ENCODE peak calls at places on chromosome 2, in seven cellular contexts. X is HCT116, D is K562, R is HepG2, F is SK-N-SH, W is H1, E is GM12878. M is an unnamed sample.

GRCh38 chr2:72971036-72971435 is 53.7 kb downstream of the EMX1 start:
- DNase-seq in D (no peak), R (no peak), W (no peak), F (no peak), X (no peak), E (no peak), M (no peak)

GRCh38 chr2:102488063-102488462 is 15.0 kb downstream of the SLC9A4 start:
- DNase-seq in W (no peak), D (no peak), E (no peak), F (no peak), X (no peak), R (no peak), M (peak)

GRCh38 chr2:101152195-101153076 is 1.3 kb upstream of the TBC1D8 start:
- DNase-seq in X (peak), E (peak), F (peak), R (peak), W (peak), D (no peak), M (peak)

GRCh38 chr2:16148632-16149348 is 208.4 kb downstream of the MYCN start:
- DNase-seq in R (no peak), D (no peak), F (no peak), X (no peak), E (no peak), W (peak), M (no peak)

GRCh38 chr2:118202707-118203303 is 114.5 kb downstream of the INSIG2 start:
- DNase-seq in X (no peak), D (peak), W (peak), E (no peak), R (peak), F (peak), M (peak)

GRCh38 chr2:237296756-237297155 is 117.2 kb downstream of the COL6A3 start:
- DNase-seq in D (no peak), W (no peak), F (no peak), E (no peak), X (no peak), R (no peak), M (no peak)

GRCh38 chr2:9799729-9800632 is 43.3 kb upstream of the TAF1B start:
- DNase-seq in W (peak), F (peak), X (peak), R (peak), E (peak), D (peak), M (peak)

GRCh38 chr2:37414470-37414949 is 70.1 kb downstream of the QPCT start:
- DNase-seq in E (peak), F (peak), R (peak), X (peak), W (no peak), D (peak), M (peak)

GRCh38 chr2:225276207-225276606 is 123.3 kb upstream of the NYAP2 start:
- DNase-seq in F (no peak), W (no peak), D (no peak), R (no peak), X (no peak), E (peak), M (no peak)

GRCh38 chr2:74530239-74531161 is 767 bp downstream of the HTRA2 start:
- DNase-seq in E (peak), X (no peak), W (no peak), D (peak), F (peak), R (no peak), M (no peak)

GRCh38 chr2:31057691-31058090 is 80.5 kb downstream of the GALNT14 start:
- DNase-seq in X (no peak), E (no peak), F (no peak), W (peak), D (no peak), R (no peak), M (no peak)

GRCh38 chr2:19845323-19845920 is 56.4 kb downstream of the TTC32 start:
- DNase-seq in R (no peak), D (no peak), E (no peak), F (no peak), X (no peak), W (no peak), M (no peak)

GRCh38 chr2:169362346-169363026 is at the start of gene LRP2:
- DNase-seq in F (peak), E (no peak), W (peak), X (no peak), R (peak), D (peak), M (no peak)

GRCh38 chr2:121118951-121119350 is 166.1 kb downstream of the TFCP2L1 start:
- DNase-seq in E (no peak), F (no peak), R (no peak), W (no peak), X (no peak), D (no peak), M (no peak)

GRCh38 chr2:129930451-129930850 is 49.0 kb upstream of the RAB6C start:
- DNase-seq in E (no peak), X (no peak), W (peak), R (no peak), F (no peak), D (no peak), M (no peak)

GRCh38 chr2:64260817-64261216 is 116.6 kb upstream of the PELI1 start:
- DNase-seq in D (no peak), F (no peak), E (peak), W (no peak), R (no peak), X (no peak), M (no peak)

GRCh38 chr2:55862269-55862668 is 61.3 kb downstream of the EFEMP1 start:
- DNase-seq in X (no peak), W (no peak), F (no peak), E (no peak), R (no peak), D (no peak), M (no peak)

GRCh38 chr2:46909153-46909552 is 6.5 kb downstream of the MCFD2 start:
- DNase-seq in W (no peak), X (no peak), F (no peak), D (no peak), E (no peak), R (no peak), M (no peak)

GRCh38 chr2:129253461-129253812 is 726.0 kb upstream of the RAB6C start:
- DNase-seq in W (no peak), R (no peak), D (peak), F (peak), E (no peak), X (peak), M (peak)

GRCh38 chr2:40625849-40626248 is 174.0 kb upstream of the SLC8A1 start:
- DNase-seq in R (no peak), D (no peak), W (no peak), X (no peak), E (no peak), F (no peak), M (no peak)

GRCh38 chr2:53035153-53035552 is 732.5 kb upstream of the CHAC2 start:
- DNase-seq in R (no peak), E (no peak), X (no peak), W (no peak), F (no peak), D (no peak), M (no peak)

GRCh38 chr2:53036196-53036595 is 731.4 kb upstream of the CHAC2 start:
- DNase-seq in F (no peak), X (no peak), W (no peak), D (no peak), R (no peak), E (no peak), M (no peak)

GRCh38 chr2:53028259-53028658 is 739.3 kb upstream of the CHAC2 start:
- DNase-seq in X (no peak), R (no peak), F (no peak), D (no peak), E (no peak), W (no peak), M (no peak)

GRCh38 chr2:53028746-53029423 is 738.7 kb upstream of the CHAC2 start:
- DNase-seq in W (no peak), E (no peak), D (no peak), R (no peak), F (no peak), X (no peak), M (no peak)

GRCh38 chr2:53033416-53033815 is 734.2 kb upstream of the CHAC2 start:
- DNase-seq in D (no peak), W (no peak), X (no peak), R (no peak), E (no peak), F (no peak), M (no peak)
- TF ChIP-seq JUND in D (no peak), W (no peak), X (no peak), R (no peak), E (no peak), F (no peak), M (no peak)

DNA sequence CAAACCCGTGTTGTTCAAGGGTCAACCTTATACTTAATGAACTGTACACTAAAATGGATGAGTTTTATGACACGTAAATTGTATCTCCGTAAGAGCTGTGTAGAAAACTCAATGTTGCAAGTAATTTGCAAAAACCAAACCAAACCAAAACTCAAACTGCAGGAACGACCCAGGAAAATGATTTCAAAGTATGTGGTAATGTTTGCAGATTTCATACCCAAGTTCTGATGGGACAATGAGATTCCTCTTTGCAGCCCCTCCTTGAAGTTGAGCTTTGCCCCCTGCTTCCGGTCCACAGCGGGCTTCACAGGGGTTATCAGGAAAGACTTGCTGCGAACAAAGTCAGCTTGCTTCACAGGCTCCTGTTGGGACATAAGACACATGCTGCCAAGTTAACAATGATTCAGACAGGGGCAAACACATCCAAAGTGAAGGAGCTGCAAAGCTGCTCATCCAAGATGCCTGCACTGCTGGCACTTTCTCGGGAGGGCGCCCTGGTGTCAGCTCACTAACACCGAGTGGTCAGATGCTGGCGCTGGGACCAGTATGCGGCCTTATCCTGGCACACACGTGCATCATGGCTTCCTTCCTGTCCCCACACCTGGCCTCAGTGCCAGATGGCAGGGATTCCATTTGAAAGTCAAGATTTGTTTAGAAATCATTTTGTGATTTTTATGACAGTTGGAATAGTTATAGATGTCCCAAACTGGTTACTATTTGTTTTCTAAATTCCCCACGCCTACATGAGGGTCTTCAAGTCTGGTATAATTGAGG is 65.2 kb upstream of the MGAT4A start:
- DNase-seq in D (no peak), E (no peak), W (no peak), R (peak), X (no peak), F (no peak), M (no peak)
- TF ChIP-seq JUND in D (no peak), E (no peak), W (no peak), R (peak), X (no peak), F (no peak), M (no peak)

DNA sequence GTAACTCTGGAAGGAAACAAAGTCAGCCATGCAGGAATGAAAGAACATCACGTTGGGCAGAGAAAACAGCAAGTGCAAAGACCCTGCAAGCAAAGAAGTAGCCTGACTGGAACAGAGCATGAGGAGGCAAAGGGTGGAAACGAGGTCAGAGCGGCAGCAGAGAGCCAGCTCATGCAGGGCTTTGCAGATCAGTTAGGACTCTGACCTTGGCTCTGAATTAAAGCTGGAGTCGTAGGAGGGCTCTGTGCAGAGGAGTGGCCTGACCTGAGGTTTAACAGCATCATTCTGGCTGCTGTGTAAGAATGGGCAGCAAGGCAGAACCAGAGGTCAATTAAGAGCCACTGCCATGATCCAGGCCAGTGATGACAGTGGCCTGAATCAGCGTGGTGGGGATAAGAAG is 220.7 kb downstream of the PRKCE start:
- DNase-seq in W (no peak), R (no peak), E (no peak), X (no peak), D (no peak), F (no peak), M (no peak)
- TF ChIP-seq JUND in W (no peak), R (no peak), E (no peak), X (no peak), D (no peak), F (no peak), M (no peak)

GRCh38 chr2:70639841-70640448 is 86.3 kb upstream of the TGFA start:
- DNase-seq in F (no peak), D (no peak), X (no peak), R (no peak), W (no peak), E (no peak), M (no peak)

GRCh38 chr2:70641263-70641784 is 87.7 kb upstream of the TGFA start:
- DNase-seq in R (no peak), W (no peak), F (no peak), E (no peak), X (no peak), D (no peak), M (no peak)

GRCh38 chr2:70646429-70646828 is 92.8 kb upstream of the TGFA start:
- DNase-seq in X (no peak), W (no peak), F (no peak), E (no peak), D (no peak), R (no peak), M (no peak)

GRCh38 chr2:70645733-70646420 is 92.3 kb upstream of the TGFA start:
- DNase-seq in X (no peak), R (peak), E (no peak), F (peak), D (no peak), W (no peak), M (no peak)

DNA sequence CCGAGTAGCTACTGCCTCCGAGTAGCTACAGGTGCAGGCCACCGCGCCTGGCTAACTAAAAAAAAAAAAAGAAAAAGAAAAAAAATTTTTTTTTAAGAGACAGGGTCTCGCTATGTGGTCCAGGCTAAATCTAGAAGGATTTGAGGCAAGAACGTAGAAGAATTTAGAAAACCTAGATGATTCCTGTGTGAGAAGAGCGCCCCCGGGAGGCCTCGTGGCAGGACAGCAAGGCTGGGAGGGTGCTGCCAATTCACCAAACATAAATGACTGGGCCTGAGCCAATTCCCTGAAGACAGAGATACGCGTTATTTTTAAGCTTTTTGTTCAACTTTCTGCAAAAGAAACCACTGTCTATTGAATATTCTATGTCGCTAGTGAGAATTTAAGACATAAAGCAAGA is 90.1 kb upstream of the TGFA start:
- DNase-seq in E (no peak), X (peak), F (peak), W (peak), R (peak), D (peak), M (no peak)
- TF ChIP-seq JUND in E (no peak), X (no peak), F (no peak), W (peak), R (no peak), D (no peak), M (no peak)

DNA sequence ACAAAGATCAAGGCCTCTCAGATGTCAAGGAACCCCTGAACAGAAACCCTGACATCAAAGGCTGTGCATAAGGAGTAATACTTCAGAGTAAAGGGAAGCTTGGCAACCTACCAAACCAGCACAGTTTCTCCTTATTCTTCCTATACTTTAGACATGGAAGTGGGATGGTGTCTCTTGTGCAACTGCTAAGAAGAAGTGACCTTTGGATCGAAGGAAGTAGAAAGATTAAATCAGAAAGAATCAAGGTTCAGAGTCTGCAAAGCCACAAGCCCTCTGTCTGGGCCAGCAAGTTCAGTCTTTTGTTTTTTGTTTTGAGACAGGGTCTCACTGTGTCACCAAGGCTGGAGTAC is 66.2 kb upstream of the SLC39A10 start:
- DNase-seq in W (no peak), X (no peak), F (no peak), E (no peak), R (no peak), D (no peak), M (no peak)
- TF ChIP-seq JUND in W (no peak), X (no peak), F (no peak), E (no peak), R (no peak), D (no peak), M (no peak)

M was measured in T47D.